ENCODE peak calls at places on chromosomes 4 and X, in five cellular contexts. Y is uterus, M is DND-41, V is brain microvascular endothelial cell, E is adrenal gland. H is an unnamed sample.

GRCh38 chrX:35711281-35711680 is 86.9 kb upstream of the MAGEB16 start:
- DNase-seq in M (no peak), E (no peak), Y (no peak), V (peak; percentile 26), H (no peak)

GRCh38 chr4:69750346-69750745 is 10.1 kb downstream of the SULT1B1 start:
- DNase-seq in M (no peak), Y (no peak), V (no peak), E (no peak), H (no peak)

GRCh38 chr4:17339376-17339775 is 172.5 kb downstream of the QDPR start:
- DNase-seq in M (no peak), V (no peak), Y (no peak), E (no peak), H (no peak)

GRCh38 chr4:822361-823092 is 3.4 kb downstream of the CPLX1 start:
- DNase-seq in E (no peak), V (no peak), M (no peak), Y (no peak), H (peak; percentile 28)

GRCh38 chrX:17833954-17834353 is 27.1 kb downstream of the RAI2 start:
- DNase-seq in E (no peak), M (no peak), Y (no peak), V (no peak), H (no peak)

GRCh38 chrX:3549442-3549875 is 164.0 kb downstream of the PRKX start:
- DNase-seq in E (peak; percentile 17), Y (no peak), V (peak; percentile 24), M (no peak), H (no peak)

GRCh38 chr4:165810726-165811125 is 62.3 kb upstream of the TLL1 start:
- DNase-seq in E (no peak), M (no peak), V (no peak), Y (no peak), H (no peak)

GRCh38 chr4:182369211-182369610 is 126.0 kb downstream of the TENM3 start:
- DNase-seq in E (no peak), Y (no peak), V (peak; percentile 36), M (no peak), H (no peak)

GRCh38 chr4:8267077-8267476 is 2.5 kb upstream of the HTRA3 start:
- DNase-seq in E (peak; percentile 77), M (peak; percentile 15), Y (peak; percentile 71), V (no peak), H (peak; percentile 90)

GRCh38 chr4:83255584-83255983 is 29.0 kb downstream of the COQ2 start:
- DNase-seq in V (peak; percentile 53), M (no peak), E (no peak), Y (no peak), H (no peak)

GRCh38 chr4:139655116-139655515 is 10.5 kb upstream of the MGST2 start:
- DNase-seq in V (peak; percentile 31), Y (no peak), M (peak; percentile 27), E (peak; percentile 24), H (no peak)
- TF ChIP-seq CTCF in V (peak; percentile 65), Y (peak; percentile 19), M (peak; percentile 54), E (peak; percentile 45), H (no peak)

DNA sequence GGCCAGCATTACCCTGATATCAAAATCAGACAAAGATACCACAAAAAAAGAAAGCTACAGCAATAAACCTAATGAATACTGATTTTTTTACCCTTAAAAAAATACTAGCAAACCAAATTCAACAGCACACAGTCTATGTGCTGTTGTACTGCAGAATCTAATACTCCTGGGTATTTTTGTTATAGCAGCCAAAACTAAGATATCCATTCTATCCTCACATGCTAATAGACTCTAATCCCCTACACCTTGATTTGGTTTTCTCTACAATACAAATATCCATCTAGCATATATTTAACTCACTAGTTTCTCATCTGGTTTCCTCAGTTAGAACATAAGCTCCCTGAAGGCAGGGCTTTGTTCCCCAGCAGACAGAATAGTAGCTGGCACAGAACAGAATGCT is 12.4 kb downstream of the CLOCK start:
- DNase-seq in V (no peak), M (no peak), Y (no peak), E (no peak), H (no peak)
- TF ChIP-seq CTCF in V (no peak), M (no peak), Y (no peak), E (no peak), H (no peak)

GRCh38 chr4:112189754-112190153 is 41.8 kb upstream of the AP1AR start:
- DNase-seq in E (no peak), M (no peak), V (no peak), Y (no peak), H (no peak)
- TF ChIP-seq CTCF in E (no peak), M (no peak), V (peak; percentile 26), Y (no peak), H (no peak)

DNA sequence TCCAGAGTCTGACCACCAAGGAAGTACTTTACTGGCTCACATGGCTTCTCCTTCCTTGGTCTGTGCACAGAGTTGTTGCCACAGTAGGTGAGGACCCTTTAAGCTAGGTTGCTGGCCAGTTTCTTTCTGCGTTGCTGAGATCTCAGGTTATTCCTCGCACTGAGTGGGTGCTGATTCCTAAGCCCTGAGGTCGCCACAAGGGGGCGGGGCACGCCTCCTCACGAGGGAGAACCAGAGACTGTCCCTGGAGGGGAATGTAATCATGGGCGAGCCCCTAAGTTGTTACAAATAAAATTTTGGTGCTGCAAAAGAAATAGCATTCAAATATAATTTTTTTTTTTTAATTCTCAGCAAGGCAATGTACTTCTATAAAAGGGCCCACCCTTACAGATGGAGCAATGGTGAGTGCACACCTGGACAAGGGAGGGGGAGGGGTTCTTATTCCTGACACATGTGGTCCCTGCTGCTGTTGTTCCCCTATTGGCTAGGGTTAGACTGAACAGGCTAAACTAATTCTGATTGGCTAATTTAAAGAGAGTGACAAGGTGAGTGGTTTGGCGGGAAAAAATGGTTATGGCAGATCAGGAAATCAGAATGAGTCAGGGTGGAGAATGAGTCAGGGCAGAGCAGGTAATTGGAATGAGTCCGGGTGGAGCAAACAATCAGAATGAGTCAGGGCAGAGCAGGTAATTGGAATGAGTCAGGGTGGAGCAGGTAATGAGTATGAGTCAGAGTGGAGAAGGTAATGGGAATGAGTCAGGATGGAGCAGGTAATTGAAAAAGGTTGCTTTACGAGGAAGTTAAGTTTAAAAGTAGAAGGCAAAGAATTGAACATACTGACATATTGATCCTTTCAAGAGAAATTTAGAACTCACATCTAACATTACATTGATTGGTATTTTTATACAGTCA is 107.5 kb downstream of the VSIG4 start:
- DNase-seq in E (no peak), Y (no peak), M (no peak), V (no peak), H (no peak)
- TF ChIP-seq CTCF in E (no peak), Y (no peak), M (no peak), V (no peak), H (no peak)

GRCh38 chrX:125205084-125205917 is 114.4 kb upstream of the TEX13C start:
- DNase-seq in Y (peak; percentile 57), V (peak; percentile 22), M (no peak), E (peak; percentile 72), H (peak; percentile 76)
- TF ChIP-seq CTCF in Y (no peak), V (no peak), M (no peak), E (peak; percentile 32), H (no peak)

GRCh38 chr4:47668810-47669408 is 169.0 kb downstream of the CORIN start:
- DNase-seq in V (peak; percentile 53), Y (no peak), M (peak; percentile 32), E (peak; percentile 36), H (no peak)
- TF ChIP-seq CTCF in V (peak; percentile 71), Y (peak; percentile 58), M (peak; percentile 88), E (peak; percentile 77), H (peak; percentile 38)

DNA sequence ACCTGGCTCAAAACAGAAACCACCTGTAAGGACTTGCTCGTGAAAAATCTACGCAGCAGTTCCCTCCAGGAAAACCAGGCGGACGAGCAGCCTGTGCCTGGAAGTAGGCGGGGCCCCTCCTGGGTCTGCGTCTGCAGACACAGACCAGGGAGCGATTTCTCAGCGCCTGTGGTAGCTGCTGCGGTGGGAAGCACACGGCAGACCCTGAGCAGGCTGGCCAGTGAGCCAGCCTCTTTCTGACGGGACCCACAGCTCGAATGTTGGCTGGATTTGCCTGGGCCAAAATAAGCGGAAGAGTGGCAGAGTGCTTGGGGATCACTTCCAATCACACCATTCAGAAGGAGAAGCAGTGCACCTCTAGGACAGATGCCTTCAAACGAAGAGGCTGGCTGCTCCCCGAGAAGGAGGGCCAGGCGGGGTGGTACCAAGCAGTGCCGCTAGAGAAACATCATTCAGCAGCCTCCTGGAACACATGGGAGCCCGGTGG is 86.0 kb downstream of the GATB start:
- DNase-seq in V (no peak), Y (peak; percentile 64), M (no peak), E (peak; percentile 55), H (peak; percentile 79)
- TF ChIP-seq CTCF in V (no peak), Y (no peak), M (no peak), E (peak; percentile 12), H (peak; percentile 31)

GRCh38 chrX:15594371-15594770 is 6.4 kb downstream of the ACE2 start:
- DNase-seq in V (no peak), Y (no peak), M (no peak), E (no peak), H (no peak)
- TF ChIP-seq CTCF in V (peak; percentile 40), Y (no peak), M (no peak), E (no peak), H (no peak)